ENCODE peak calls at places on chromosomes 3 and 15, in ten cellular contexts. A, M, P, U, Y, R, K, J, Z and T are unnamed samples.

GRCh38 chr3:11641683-11642407 is 1.9 kb downstream of the VGLL4 start:
- DNase-seq in J (peak; percentile 76), Z (no peak), A (no peak), R (no peak), K (peak; percentile 23), M (peak; percentile 34), P (no peak), U (peak; percentile 52), Y (no peak), T (peak; percentile 43)

GRCh38 chr3:14472471-14473351 is 67.4 kb downstream of the GRIP2 start:
- DNase-seq in Y (peak; percentile 84), M (no peak), Z (no peak), U (peak; percentile 74), R (no peak), J (peak; percentile 79), A (peak; percentile 85), P (no peak), K (no peak), T (no peak)

GRCh38 chr3:65955792-65956477 is 82.8 kb downstream of the MAGI1 start:
- DNase-seq in A (no peak), K (no peak), Z (no peak), Y (no peak), U (no peak), R (no peak), P (no peak), J (peak; percentile 46), M (no peak), T (no peak)

GRCh38 chr3:88713233-88713691 is 394.2 kb upstream of the EPHA3 start:
- DNase-seq in J (no peak), R (no peak), Z (no peak), M (no peak), K (no peak), Y (no peak), U (peak; percentile 98), A (no peak), P (no peak), T (no peak)

GRCh38 chr3:165211749-165212148 is 15.6 kb upstream of the SLITRK3 start:
- DNase-seq in K (no peak), M (no peak), P (no peak), A (no peak), J (no peak), R (no peak), Z (no peak), Y (no peak), U (no peak), T (no peak)

GRCh38 chr15:40782609-40783227 is 12.9 kb downstream of the C15orf62 start:
- DNase-seq in P (peak; percentile 69), Y (peak; percentile 24), A (peak; percentile 79), J (peak; percentile 63), K (peak; percentile 72), R (peak; percentile 70), U (peak; percentile 67), Z (peak; percentile 84), M (peak; percentile 77), T (peak; percentile 81)

GRCh38 chr15:57150066-57150865 is 226.0 kb upstream of the CGNL1 start:
- DNase-seq in Z (no peak), J (peak; percentile 54), R (no peak), K (no peak), A (no peak), U (peak; percentile 71), P (no peak), M (no peak), Y (no peak), T (no peak)

GRCh38 chr3:70885636-70886035 is 573.2 kb upstream of the MDFIC2 start:
- DNase-seq in Y (no peak), P (no peak), U (no peak), A (no peak), J (no peak), R (no peak), K (no peak), Z (no peak), M (no peak), T (no peak)

GRCh38 chr15:70264014-70264492 is 166.3 kb upstream of the TLE3 start:
- DNase-seq in P (no peak), Z (no peak), R (peak; percentile 42), A (no peak), K (no peak), M (no peak), J (peak; percentile 30), U (no peak), Y (peak; percentile 82), T (no peak)

GRCh38 chr3:194287392-194287791 is 63.7 kb downstream of the CPN2 start:
- DNase-seq in M (no peak), Y (no peak), P (no peak), K (no peak), Z (no peak), A (no peak), R (no peak), U (no peak), J (no peak), T (no peak)
- TF ChIP-seq CTCF in M (no peak), Y (no peak), P (peak; percentile 21), K (no peak), Z (no peak), A (no peak), R (no peak), U (no peak), J (no peak), T (no peak)

GRCh38 chr15:100721758-100722550 is 119.6 kb downstream of the ASB7 start:
- DNase-seq in U (peak; percentile 100), K (no peak), Y (peak; percentile 95), R (peak; percentile 83), Z (peak; percentile 75), A (peak; percentile 84), J (peak; percentile 96), M (no peak), P (no peak), T (peak; percentile 1)
- TF ChIP-seq CTCF in U (no peak), K (no peak), Y (no peak), R (no peak), Z (no peak), A (no peak), J (no peak), M (no peak), P (no peak), T (no peak)

GRCh38 chr3:119494597-119494996 is 3.8 kb upstream of the TIMMDC1 start:
- DNase-seq in R (no peak), U (no peak), Y (no peak), J (no peak), A (no peak), Z (no peak), M (no peak), P (no peak), K (no peak), T (no peak)
- TF ChIP-seq CTCF in R (no peak), U (no peak), Y (no peak), J (no peak), A (no peak), Z (no peak), M (no peak), P (peak; percentile 4), K (no peak), T (no peak)

GRCh38 chr3:181210275-181210674 is 220.7 kb upstream of the DNAJC19 start:
- DNase-seq in A (no peak), Y (no peak), Z (no peak), P (no peak), U (peak; percentile 2), J (peak; percentile 27), K (no peak), R (no peak), M (no peak), T (no peak)
- TF ChIP-seq CTCF in A (no peak), Y (no peak), Z (no peak), P (peak; percentile 32), U (peak; percentile 35), J (peak; percentile 20), K (peak; percentile 10), R (peak; percentile 23), M (peak; percentile 18), T (no peak)

DNA sequence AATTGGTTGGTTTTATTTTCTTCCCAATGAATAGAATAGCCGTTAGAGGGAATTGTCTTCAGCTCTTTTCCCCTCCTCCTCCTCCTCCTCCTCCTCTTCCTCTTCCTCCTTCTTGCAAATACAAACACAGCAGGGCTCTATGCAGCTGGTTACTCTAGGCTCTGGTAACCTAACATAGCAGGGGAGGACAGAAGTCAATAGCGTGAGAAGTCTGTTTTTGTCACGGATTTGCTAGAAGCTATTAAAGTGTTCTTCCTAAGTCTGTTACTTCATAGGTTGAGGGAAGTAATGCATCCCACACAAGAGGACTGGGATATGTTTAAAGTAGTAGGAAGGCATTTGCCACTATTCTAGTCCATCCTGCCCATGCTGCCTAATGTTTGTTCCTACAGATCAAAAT is 374.7 kb upstream of the TPRG1 start:
- DNase-seq in K (no peak), M (no peak), P (no peak), Y (no peak), J (no peak), A (no peak), U (no peak), R (no peak), Z (no peak), T (no peak)
- TF ChIP-seq CTCF in K (no peak), M (no peak), P (no peak), Y (no peak), J (no peak), A (no peak), U (no peak), R (no peak), Z (no peak), T (no peak)

GRCh38 chr3:25863560-25863959 is 73.7 kb downstream of the OXSM start:
- DNase-seq in Z (no peak), Y (no peak), U (no peak), K (no peak), M (no peak), P (no peak), J (no peak), R (no peak), A (no peak), T (no peak)
- TF ChIP-seq CTCF in Z (no peak), Y (no peak), U (peak; percentile 10), K (peak; percentile 33), M (no peak), P (no peak), J (no peak), R (no peak), A (no peak), T (no peak)

GRCh38 chr3:128572644-128573105 is 77.9 kb downstream of the RPN1 start:
- DNase-seq in A (no peak), M (peak; percentile 67), Y (no peak), R (no peak), K (no peak), P (peak; percentile 39), U (no peak), Z (no peak), J (no peak), T (peak; percentile 46)
- TF ChIP-seq CTCF in A (no peak), M (peak; percentile 33), Y (no peak), R (no peak), K (peak; percentile 48), P (peak; percentile 58), U (no peak), Z (no peak), J (peak; percentile 23), T (no peak)